ENCODE peak calls at places on chromosomes 2 and 18, in nine cellular contexts. One of them, this sample, is unnamed.

GRCh38 chr2:227207573-227207972 is 43.1 kb downstream of the COL4A3 start:
- DNase-seq in activated CD4-positive, alpha-beta memory T cell treated with anti-CD3 and anti-CD28 coated beads, Interleukin-2, amount 10 ng/mL, durations not matched to agents 7 days and 5 days: no peak
- DNase-seq in stimulated activated CD4-positive, alpha-beta T cell treated with anti-CD3 and anti-CD28 coated beads, Interleukin-1b, Interleukin-23, amount 100 ng/mL, for 4 hours: no peak
- DNase-seq in HuH-7: no peak
- DNase-seq in kidney: no peak
- DNase-seq in NCI-H2081: no peak
- DNase-seq in cardiac septum: no peak
- DNase-seq in HTR-8/SVneo: no peak
- DNase-seq in psoas muscle: no peak
- DNase-seq in this sample: no peak

GRCh38 chr2:135047295-135047694 is at the start of gene MAP3K19:
- DNase-seq in activated CD4-positive, alpha-beta memory T cell treated with anti-CD3 and anti-CD28 coated beads, Interleukin-2, amount 10 ng/mL, durations not matched to agents 7 days and 5 days: no peak
- DNase-seq in stimulated activated CD4-positive, alpha-beta T cell treated with anti-CD3 and anti-CD28 coated beads, Interleukin-1b, Interleukin-23, amount 100 ng/mL, for 4 hours: no peak
- DNase-seq in HuH-7: no peak
- DNase-seq in kidney: no peak
- DNase-seq in NCI-H2081: no peak
- DNase-seq in cardiac septum: no peak
- DNase-seq in HTR-8/SVneo: no peak
- DNase-seq in psoas muscle: no peak
- DNase-seq in this sample: no peak

GRCh38 chr18:21194871-21195771 is 46.9 kb upstream of the GREB1L start:
- DNase-seq in activated CD4-positive, alpha-beta memory T cell treated with anti-CD3 and anti-CD28 coated beads, Interleukin-2, amount 10 ng/mL, durations not matched to agents 7 days and 5 days: no peak
- DNase-seq in stimulated activated CD4-positive, alpha-beta T cell treated with anti-CD3 and anti-CD28 coated beads, Interleukin-1b, Interleukin-23, amount 100 ng/mL, for 4 hours: no peak
- DNase-seq in HuH-7: peak
- DNase-seq in kidney: no peak
- DNase-seq in NCI-H2081: peak
- DNase-seq in cardiac septum: no peak
- DNase-seq in HTR-8/SVneo: peak
- DNase-seq in psoas muscle: no peak
- DNase-seq in this sample: no peak

GRCh38 chr2:40201425-40201824 is 250.5 kb downstream of the SLC8A1 start:
- DNase-seq in activated CD4-positive, alpha-beta memory T cell treated with anti-CD3 and anti-CD28 coated beads, Interleukin-2, amount 10 ng/mL, durations not matched to agents 7 days and 5 days: no peak
- DNase-seq in stimulated activated CD4-positive, alpha-beta T cell treated with anti-CD3 and anti-CD28 coated beads, Interleukin-1b, Interleukin-23, amount 100 ng/mL, for 4 hours: no peak
- DNase-seq in HuH-7: no peak
- DNase-seq in kidney: no peak
- DNase-seq in NCI-H2081: no peak
- DNase-seq in cardiac septum: no peak
- DNase-seq in HTR-8/SVneo: no peak
- DNase-seq in psoas muscle: no peak
- DNase-seq in this sample: no peak

GRCh38 chr18:60372141-60372540 is 434 bp downstream of the MC4R start:
- DNase-seq in activated CD4-positive, alpha-beta memory T cell treated with anti-CD3 and anti-CD28 coated beads, Interleukin-2, amount 10 ng/mL, durations not matched to agents 7 days and 5 days: no peak
- DNase-seq in stimulated activated CD4-positive, alpha-beta T cell treated with anti-CD3 and anti-CD28 coated beads, Interleukin-1b, Interleukin-23, amount 100 ng/mL, for 4 hours: no peak
- DNase-seq in HuH-7: no peak
- DNase-seq in kidney: no peak
- DNase-seq in NCI-H2081: no peak
- DNase-seq in cardiac septum: no peak
- DNase-seq in HTR-8/SVneo: no peak
- DNase-seq in psoas muscle: no peak
- DNase-seq in this sample: no peak

GRCh38 chr2:64568836-64569235 is 44.7 kb downstream of the AFTPH start:
- DNase-seq in activated CD4-positive, alpha-beta memory T cell treated with anti-CD3 and anti-CD28 coated beads, Interleukin-2, amount 10 ng/mL, durations not matched to agents 7 days and 5 days: no peak
- DNase-seq in stimulated activated CD4-positive, alpha-beta T cell treated with anti-CD3 and anti-CD28 coated beads, Interleukin-1b, Interleukin-23, amount 100 ng/mL, for 4 hours: no peak
- DNase-seq in HuH-7: no peak
- DNase-seq in kidney: no peak
- DNase-seq in NCI-H2081: no peak
- DNase-seq in cardiac septum: no peak
- DNase-seq in HTR-8/SVneo: no peak
- DNase-seq in psoas muscle: no peak
- DNase-seq in this sample: no peak

GRCh38 chr18:22493940-22494339 is 76.2 kb upstream of the CTAGE1 start:
- DNase-seq in activated CD4-positive, alpha-beta memory T cell treated with anti-CD3 and anti-CD28 coated beads, Interleukin-2, amount 10 ng/mL, durations not matched to agents 7 days and 5 days: no peak
- DNase-seq in stimulated activated CD4-positive, alpha-beta T cell treated with anti-CD3 and anti-CD28 coated beads, Interleukin-1b, Interleukin-23, amount 100 ng/mL, for 4 hours: no peak
- DNase-seq in HuH-7: no peak
- DNase-seq in kidney: no peak
- DNase-seq in NCI-H2081: no peak
- DNase-seq in cardiac septum: no peak
- DNase-seq in HTR-8/SVneo: no peak
- DNase-seq in psoas muscle: no peak
- DNase-seq in this sample: peak

GRCh38 chr2:27322301-27322765 is 564 bp downstream of the MPV17 start:
- DNase-seq in activated CD4-positive, alpha-beta memory T cell treated with anti-CD3 and anti-CD28 coated beads, Interleukin-2, amount 10 ng/mL, durations not matched to agents 7 days and 5 days: peak
- DNase-seq in stimulated activated CD4-positive, alpha-beta T cell treated with anti-CD3 and anti-CD28 coated beads, Interleukin-1b, Interleukin-23, amount 100 ng/mL, for 4 hours: no peak
- DNase-seq in HuH-7: no peak
- DNase-seq in kidney: peak
- DNase-seq in NCI-H2081: no peak
- DNase-seq in cardiac septum: no peak
- DNase-seq in HTR-8/SVneo: no peak
- DNase-seq in psoas muscle: peak
- DNase-seq in this sample: peak

GRCh38 chr2:240560084-240560479 is at the start of gene DUSP28:
- DNase-seq in activated CD4-positive, alpha-beta memory T cell treated with anti-CD3 and anti-CD28 coated beads, Interleukin-2, amount 10 ng/mL, durations not matched to agents 7 days and 5 days: peak
- DNase-seq in stimulated activated CD4-positive, alpha-beta T cell treated with anti-CD3 and anti-CD28 coated beads, Interleukin-1b, Interleukin-23, amount 100 ng/mL, for 4 hours: peak
- DNase-seq in HuH-7: peak
- DNase-seq in kidney: peak
- DNase-seq in NCI-H2081: peak
- DNase-seq in cardiac septum: peak
- DNase-seq in HTR-8/SVneo: peak
- DNase-seq in psoas muscle: peak
- DNase-seq in this sample: peak

GRCh38 chr2:55157474-55157884 is 74.6 kb downstream of the CLHC1 start:
- DNase-seq in activated CD4-positive, alpha-beta memory T cell treated with anti-CD3 and anti-CD28 coated beads, Interleukin-2, amount 10 ng/mL, durations not matched to agents 7 days and 5 days: no peak
- DNase-seq in stimulated activated CD4-positive, alpha-beta T cell treated with anti-CD3 and anti-CD28 coated beads, Interleukin-1b, Interleukin-23, amount 100 ng/mL, for 4 hours: no peak
- DNase-seq in HuH-7: no peak
- DNase-seq in kidney: no peak
- DNase-seq in NCI-H2081: no peak
- DNase-seq in cardiac septum: no peak
- DNase-seq in HTR-8/SVneo: no peak
- DNase-seq in psoas muscle: no peak
- DNase-seq in this sample: no peak

GRCh38 chr2:14684516-14684915 is 52.0 kb downstream of the LRATD1 start:
- DNase-seq in activated CD4-positive, alpha-beta memory T cell treated with anti-CD3 and anti-CD28 coated beads, Interleukin-2, amount 10 ng/mL, durations not matched to agents 7 days and 5 days: no peak
- DNase-seq in stimulated activated CD4-positive, alpha-beta T cell treated with anti-CD3 and anti-CD28 coated beads, Interleukin-1b, Interleukin-23, amount 100 ng/mL, for 4 hours: no peak
- DNase-seq in HuH-7: no peak
- DNase-seq in kidney: no peak
- DNase-seq in NCI-H2081: no peak
- DNase-seq in cardiac septum: no peak
- DNase-seq in HTR-8/SVneo: no peak
- DNase-seq in psoas muscle: no peak
- DNase-seq in this sample: no peak

GRCh38 chr2:241213036-241213435 is 24.6 kb downstream of the ANO7 start:
- DNase-seq in activated CD4-positive, alpha-beta memory T cell treated with anti-CD3 and anti-CD28 coated beads, Interleukin-2, amount 10 ng/mL, durations not matched to agents 7 days and 5 days: no peak
- DNase-seq in stimulated activated CD4-positive, alpha-beta T cell treated with anti-CD3 and anti-CD28 coated beads, Interleukin-1b, Interleukin-23, amount 100 ng/mL, for 4 hours: no peak
- DNase-seq in HuH-7: no peak
- DNase-seq in kidney: no peak
- DNase-seq in NCI-H2081: no peak
- DNase-seq in cardiac septum: no peak
- DNase-seq in HTR-8/SVneo: no peak
- DNase-seq in psoas muscle: no peak
- DNase-seq in this sample: no peak

GRCh38 chr2:189347540-189347939 is 93.7 kb upstream of the WDR75 start:
- DNase-seq in activated CD4-positive, alpha-beta memory T cell treated with anti-CD3 and anti-CD28 coated beads, Interleukin-2, amount 10 ng/mL, durations not matched to agents 7 days and 5 days: no peak
- DNase-seq in stimulated activated CD4-positive, alpha-beta T cell treated with anti-CD3 and anti-CD28 coated beads, Interleukin-1b, Interleukin-23, amount 100 ng/mL, for 4 hours: no peak
- DNase-seq in HuH-7: peak
- DNase-seq in kidney: no peak
- DNase-seq in NCI-H2081: peak
- DNase-seq in cardiac septum: no peak
- DNase-seq in HTR-8/SVneo: peak
- DNase-seq in psoas muscle: no peak
- DNase-seq in this sample: peak

GRCh38 chr2:148022351-148022750 is 1.5 kb downstream of the MBD5 start:
- DNase-seq in activated CD4-positive, alpha-beta memory T cell treated with anti-CD3 and anti-CD28 coated beads, Interleukin-2, amount 10 ng/mL, durations not matched to agents 7 days and 5 days: no peak
- DNase-seq in stimulated activated CD4-positive, alpha-beta T cell treated with anti-CD3 and anti-CD28 coated beads, Interleukin-1b, Interleukin-23, amount 100 ng/mL, for 4 hours: no peak
- DNase-seq in HuH-7: no peak
- DNase-seq in kidney: no peak
- DNase-seq in NCI-H2081: no peak
- DNase-seq in cardiac septum: no peak
- DNase-seq in HTR-8/SVneo: no peak
- DNase-seq in psoas muscle: no peak
- DNase-seq in this sample: no peak

GRCh38 chr2:241863021-241863954 is 4.6 kb upstream of the PDCD1 start:
- DNase-seq in activated CD4-positive, alpha-beta memory T cell treated with anti-CD3 and anti-CD28 coated beads, Interleukin-2, amount 10 ng/mL, durations not matched to agents 7 days and 5 days: peak
- DNase-seq in stimulated activated CD4-positive, alpha-beta T cell treated with anti-CD3 and anti-CD28 coated beads, Interleukin-1b, Interleukin-23, amount 100 ng/mL, for 4 hours: peak
- DNase-seq in HuH-7: no peak
- DNase-seq in kidney: peak
- DNase-seq in NCI-H2081: no peak
- DNase-seq in cardiac septum: no peak
- DNase-seq in HTR-8/SVneo: no peak
- DNase-seq in psoas muscle: peak
- DNase-seq in this sample: no peak

GRCh38 chr2:241138471-241138870 is 10.8 kb downstream of the PASK start:
- DNase-seq in activated CD4-positive, alpha-beta memory T cell treated with anti-CD3 and anti-CD28 coated beads, Interleukin-2, amount 10 ng/mL, durations not matched to agents 7 days and 5 days: no peak
- DNase-seq in stimulated activated CD4-positive, alpha-beta T cell treated with anti-CD3 and anti-CD28 coated beads, Interleukin-1b, Interleukin-23, amount 100 ng/mL, for 4 hours: no peak
- DNase-seq in HuH-7: no peak
- DNase-seq in kidney: no peak
- DNase-seq in NCI-H2081: no peak
- DNase-seq in cardiac septum: no peak
- DNase-seq in HTR-8/SVneo: no peak
- DNase-seq in psoas muscle: peak
- DNase-seq in this sample: no peak

GRCh38 chr2:31384771-31385276 is 29.7 kb downstream of the XDH start:
- DNase-seq in activated CD4-positive, alpha-beta memory T cell treated with anti-CD3 and anti-CD28 coated beads, Interleukin-2, amount 10 ng/mL, durations not matched to agents 7 days and 5 days: no peak
- DNase-seq in stimulated activated CD4-positive, alpha-beta T cell treated with anti-CD3 and anti-CD28 coated beads, Interleukin-1b, Interleukin-23, amount 100 ng/mL, for 4 hours: no peak
- DNase-seq in HuH-7: no peak
- DNase-seq in kidney: no peak
- DNase-seq in NCI-H2081: no peak
- DNase-seq in cardiac septum: no peak
- DNase-seq in HTR-8/SVneo: peak
- DNase-seq in psoas muscle: no peak
- DNase-seq in this sample: no peak

GRCh38 chr2:136013962-136014361 is 28.5 kb upstream of the DARS1 start:
- DNase-seq in activated CD4-positive, alpha-beta memory T cell treated with anti-CD3 and anti-CD28 coated beads, Interleukin-2, amount 10 ng/mL, durations not matched to agents 7 days and 5 days: no peak
- DNase-seq in stimulated activated CD4-positive, alpha-beta T cell treated with anti-CD3 and anti-CD28 coated beads, Interleukin-1b, Interleukin-23, amount 100 ng/mL, for 4 hours: no peak
- DNase-seq in HuH-7: no peak
- DNase-seq in kidney: no peak
- DNase-seq in NCI-H2081: no peak
- DNase-seq in cardiac septum: no peak
- DNase-seq in HTR-8/SVneo: no peak
- DNase-seq in psoas muscle: no peak
- DNase-seq in this sample: no peak

GRCh38 chr18:24094561-24094960 is 44.3 kb upstream of the CABYR start:
- DNase-seq in activated CD4-positive, alpha-beta memory T cell treated with anti-CD3 and anti-CD28 coated beads, Interleukin-2, amount 10 ng/mL, durations not matched to agents 7 days and 5 days: no peak
- DNase-seq in stimulated activated CD4-positive, alpha-beta T cell treated with anti-CD3 and anti-CD28 coated beads, Interleukin-1b, Interleukin-23, amount 100 ng/mL, for 4 hours: no peak
- DNase-seq in HuH-7: no peak
- DNase-seq in kidney: no peak
- DNase-seq in NCI-H2081: no peak
- DNase-seq in cardiac septum: no peak
- DNase-seq in HTR-8/SVneo: no peak
- DNase-seq in psoas muscle: no peak
- DNase-seq in this sample: no peak